ENCODE peak calls at places on chromosomes 3 and 15, in four cellular contexts. B is H1, T is HepG2, L is GM12878. Z is an unnamed sample.

GRCh38 chr15:99845009-99845408 is 111.8 kb upstream of the LYSMD4 start:
- DNase-seq in L (no peak), B (no peak), T (no peak), Z (no peak)

GRCh38 chr15:51342249-51342999 is 969 bp downstream of the GLDN start:
- DNase-seq in T (no peak), B (peak), L (no peak), Z (no peak)

GRCh38 chr3:197835509-197835908 is 44.5 kb downstream of the LRCH3 start:
- DNase-seq in T (no peak), B (no peak), L (no peak), Z (no peak)

GRCh38 chr3:96863129-96863740 is 48.8 kb downstream of the EPHA6 start:
- DNase-seq in B (peak), T (peak), L (no peak), Z (peak)

GRCh38 chr3:134294302-134294925 is 43.8 kb upstream of the RYK start:
- DNase-seq in B (peak), T (no peak), L (peak), Z (no peak)

GRCh38 chr3:69541823-69542264 is 156.0 kb upstream of the FRMD4B start:
- DNase-seq in T (no peak), L (no peak), B (peak), Z (no peak)

GRCh38 chr3:46280105-46280797 is 38.0 kb downstream of the CCR3 start:
- DNase-seq in L (no peak), B (no peak), T (no peak), Z (no peak)

GRCh38 chr15:82298520-82298919 is 35.9 kb downstream of the SAXO2 start:
- DNase-seq in B (no peak), T (no peak), L (no peak), Z (no peak)

GRCh38 chr3:8606666-8607065 is 37.9 kb downstream of the SSUH2 start:
- DNase-seq in T (no peak), B (no peak), L (no peak), Z (no peak)

GRCh38 chr3:150577854-150578253 is 25.3 kb upstream of the SELENOT start:
- DNase-seq in L (no peak), T (no peak), B (no peak), Z (no peak)

GRCh38 chr3:197428117-197428761 is 127.5 kb downstream of the BDH1 start:
- DNase-seq in L (no peak), B (no peak), T (peak), Z (peak)

GRCh38 chr15:35560895-35561294 is 14.9 kb upstream of the DPH6 start:
- DNase-seq in L (no peak), T (no peak), B (no peak), Z (no peak)

GRCh38 chr3:151769175-151769574 is 35.4 kb downstream of the AADACL2 start:
- DNase-seq in B (no peak), T (no peak), L (no peak), Z (no peak)

GRCh38 chr15:64102497-64102896 is 6.7 kb downstream of the SNX1 start:
- DNase-seq in T (no peak), B (no peak), L (no peak), Z (no peak)

GRCh38 chr3:110612045-110612444 is 459.6 kb upstream of the NECTIN3 start:
- DNase-seq in B (no peak), T (no peak), L (no peak), Z (no peak)

GRCh38 chr3:127457094-127457475 is 133.4 kb downstream of the TPRA1 start:
- DNase-seq in B (peak), L (no peak), T (no peak), Z (no peak)

GRCh38 chr3:64049136-64049535 is 25.8 kb upstream of the PSMD6 start:
- DNase-seq in T (no peak), L (no peak), B (no peak), Z (no peak)

GRCh38 chr3:132545471-132545870 is 51.6 kb upstream of the ACKR4 start:
- DNase-seq in B (no peak), T (no peak), L (no peak), Z (no peak)

GRCh38 chr15:64185331-64185911 is 22.6 kb upstream of the PPIB start:
- DNase-seq in L (no peak), T (no peak), B (no peak), Z (no peak)

GRCh38 chr15:51775967-51776816 is 24.8 kb downstream of the TMOD2 start:
- DNase-seq in L (peak), B (peak), T (peak), Z (peak)

GRCh38 chr3:84738101-84738500 is 220.7 kb upstream of the CADM2 start:
- DNase-seq in T (no peak), B (no peak), L (no peak), Z (no peak)

GRCh38 chr3:152641198-152641597 is 193.7 kb upstream of the P2RY1 start:
- DNase-seq in B (no peak), T (no peak), L (no peak), Z (no peak)

GRCh38 chr3:66538390-66538789 is 37.6 kb upstream of the LRIG1 start:
- DNase-seq in B (no peak), L (no peak), T (no peak), Z (no peak)

GRCh38 chr3:99658274-99658673 is 19.9 kb downstream of the COL8A1 start:
- DNase-seq in B (no peak), T (no peak), L (no peak), Z (no peak)

GRCh38 chr15:68347392-68347791 is 69.8 kb downstream of the FEM1B start:
- DNase-seq in T (no peak), L (no peak), B (no peak), Z (no peak)

GRCh38 chr3:119323401-119324107 is 29.4 kb downstream of the ARHGAP31 start:
- DNase-seq in B (peak), T (no peak), L (no peak), Z (no peak)

GRCh38 chr15:74907277-74907870 is 723 bp upstream of the FAM219B start:
- DNase-seq in L (no peak), T (no peak), B (no peak), Z (peak)

GRCh38 chr3:58095471-58096145 is 87.4 kb downstream of the FLNB start:
- DNase-seq in T (no peak), B (no peak), L (no peak), Z (no peak)

GRCh38 chr15:53351373-53351772 is 408.1 kb downstream of the WDR72 start:
- DNase-seq in L (no peak), B (no peak), T (no peak), Z (no peak)

GRCh38 chr15:80776420-80777045 is 2.6 kb upstream of the CEMIP start:
- DNase-seq in B (peak), L (no peak), T (peak), Z (peak)

GRCh38 chr15:90037510-90037860 is 36.4 kb downstream of the ZNF710 start:
- DNase-seq in L (no peak), B (no peak), T (peak), Z (no peak)

GRCh38 chr15:93771429-93772020 is 459.8 kb upstream of the MCTP2 start:
- DNase-seq in T (no peak), L (no peak), B (no peak), Z (no peak)

GRCh38 chr3:72977060-72977459 is 19.6 kb upstream of the PPP4R2 start:
- DNase-seq in L (no peak), T (no peak), B (no peak), Z (no peak)

GRCh38 chr3:174333640-174334039 is 525.5 kb upstream of the NAALADL2 start:
- DNase-seq in L (no peak), B (no peak), T (no peak), Z (no peak)

GRCh38 chr3:183142199-183142598 is 20.3 kb downstream of the LAMP3 start:
- DNase-seq in T (no peak), L (no peak), B (no peak), Z (no peak)
- TF ChIP-seq BRCA1 in T (no peak), L (no peak), B (no peak), Z (no peak)

GRCh38 chr3:141103503-141103902 is 52.4 kb downstream of the SPSB4 start:
- DNase-seq in T (no peak), L (no peak), B (no peak), Z (no peak)

GRCh38 chr3:141103067-141103466 is 51.9 kb downstream of the SPSB4 start:
- DNase-seq in T (no peak), L (no peak), B (no peak), Z (no peak)

GRCh38 chr3:141105828-141106628 is 54.9 kb downstream of the SPSB4 start:
- DNase-seq in L (peak), T (peak), B (peak), Z (peak)

GRCh38 chr3:141102372-141102771 is 51.2 kb downstream of the SPSB4 start:
- DNase-seq in T (no peak), B (no peak), L (no peak), Z (no peak)

DNA sequence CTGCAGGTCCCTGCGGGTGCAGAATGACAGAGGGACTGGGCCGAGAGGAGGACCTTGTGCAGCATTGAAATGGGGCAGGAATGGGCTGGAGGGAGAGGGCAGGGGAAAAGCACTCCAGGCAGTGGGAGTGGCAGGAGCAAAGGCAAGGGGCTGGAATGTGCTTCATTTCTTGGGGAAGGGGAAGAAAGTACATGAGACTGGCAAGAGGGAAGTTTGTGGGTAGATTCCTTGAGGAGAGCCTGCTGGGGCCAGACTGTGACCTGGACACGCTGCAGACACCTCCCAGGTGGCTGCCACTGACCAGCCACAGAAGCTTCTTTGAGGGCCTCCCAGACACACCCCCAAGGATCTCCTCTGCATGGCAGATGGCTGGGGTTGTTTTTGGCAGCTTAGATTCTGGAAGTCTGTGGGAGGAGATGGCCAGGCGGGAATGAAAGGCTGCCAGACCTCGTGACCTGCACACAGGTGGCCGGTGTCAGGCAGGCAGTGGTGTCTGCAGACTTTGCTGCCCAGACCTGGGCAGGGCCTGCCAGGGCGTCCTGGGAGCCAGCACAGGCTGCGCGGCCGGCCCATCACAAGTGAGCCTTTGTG is 53.1 kb downstream of the SPSB4 start:
- DNase-seq in B (no peak), T (no peak), L (no peak), Z (no peak)
- TF ChIP-seq BRCA1 in B (no peak), T (no peak), L (no peak), Z (no peak)

GRCh38 chr3:13144163-13145023 is 71.2 kb upstream of the IQSEC1 start:
- DNase-seq in B (no peak), T (no peak), L (no peak), Z (no peak)
- TF ChIP-seq BRCA1 in B (no peak), T (no peak), L (no peak), Z (no peak)

GRCh38 chr3:193701896-193702644 is 109.1 kb downstream of the OPA1 start:
- DNase-seq in B (no peak), L (peak), T (no peak), Z (no peak)

GRCh38 chr3:193704431-193704830 is 111.4 kb downstream of the OPA1 start:
- DNase-seq in B (no peak), T (no peak), L (no peak), Z (peak)

GRCh38 chr3:193708270-193708669 is 115.3 kb downstream of the OPA1 start:
- DNase-seq in B (no peak), L (no peak), T (no peak), Z (no peak)

DNA sequence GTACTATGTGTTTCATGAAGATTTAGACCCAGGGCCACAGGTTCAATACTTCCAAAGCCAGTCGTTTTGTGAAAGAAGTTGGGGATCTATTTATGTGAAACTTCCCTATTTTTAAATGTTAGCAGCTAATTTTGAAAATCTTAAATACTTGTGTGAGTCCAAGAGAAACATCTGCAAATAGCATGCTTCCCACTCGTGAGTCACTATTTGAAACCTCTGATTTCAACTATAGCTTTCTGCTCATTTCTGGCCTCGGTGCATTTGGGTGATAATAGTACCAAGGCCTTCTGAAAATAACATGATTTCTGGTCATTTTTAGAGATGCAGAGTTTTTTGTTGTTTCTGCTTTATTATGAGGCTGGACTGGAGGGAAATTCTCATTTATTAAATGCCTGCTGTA is 110.0 kb downstream of the OPA1 start:
- DNase-seq in B (no peak), T (no peak), L (no peak), Z (no peak)
- TF ChIP-seq BRCA1 in B (no peak), T (no peak), L (no peak), Z (no peak)

DNA sequence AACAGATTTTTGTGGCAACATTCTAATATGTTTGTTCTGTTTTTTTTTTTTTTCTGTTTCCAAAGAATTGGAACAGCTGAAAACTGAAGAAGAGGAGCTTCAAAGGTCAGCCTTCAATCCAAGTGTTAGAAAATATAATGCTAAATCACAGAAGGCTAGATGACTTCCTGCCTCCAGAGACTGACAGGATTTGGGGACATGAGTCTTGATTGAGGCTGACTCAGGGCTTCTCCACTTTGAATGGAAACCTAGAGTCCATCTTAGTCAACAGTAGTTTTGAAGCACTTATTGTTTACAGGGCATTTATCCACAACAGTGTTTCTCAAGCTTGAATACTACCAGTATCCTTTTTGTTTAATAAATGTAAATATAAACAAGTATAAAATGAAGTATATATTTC is 44.5 kb upstream of the RAD51 start:
- DNase-seq in T (peak), L (no peak), B (no peak), Z (no peak)
- TF ChIP-seq BRCA1 in T (no peak), L (no peak), B (no peak), Z (no peak)

DNA sequence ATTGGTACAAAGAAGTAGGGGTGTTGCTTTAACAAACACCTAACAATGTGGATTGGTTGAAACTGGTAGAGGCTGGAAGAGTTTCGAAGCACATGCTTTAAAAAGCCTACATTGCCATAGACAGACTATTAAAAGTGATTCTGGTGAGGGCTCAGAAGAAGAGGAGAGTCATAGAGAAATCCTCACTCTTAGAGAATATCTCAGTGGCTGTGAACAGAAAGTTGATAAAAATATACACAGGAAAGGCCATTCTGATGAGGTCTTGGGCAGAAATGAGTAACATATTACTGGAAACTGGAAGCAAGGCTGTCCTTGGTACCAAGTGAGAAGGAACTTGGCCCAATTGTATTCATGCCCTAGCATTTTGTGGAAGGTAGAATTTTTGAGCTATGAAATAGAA is 173.7 kb upstream of the CRBN start:
- DNase-seq in B (no peak), L (no peak), T (no peak), Z (no peak)
- TF ChIP-seq BRCA1 in B (no peak), L (no peak), T (no peak), Z (no peak)

Z was measured in K562.